ENCODE peak calls at places on chromosomes 1 and 21, in six cellular contexts. Y, D, C, L, B and H are unnamed samples.

GRCh38 chr1:64898107-64898861 is 68.1 kb downstream of the JAK1 start:
- DNase-seq in B (peak), Y (peak), L (peak), D (peak), C (peak), H (peak)

GRCh38 chr1:227794813-227795183 is 20.7 kb upstream of the PRSS38 start:
- DNase-seq in Y (no peak), D (no peak), L (no peak), B (no peak), C (no peak), H (peak)

GRCh38 chr1:244835276-244836134 is at the start of gene COX20:
- DNase-seq in Y (peak), L (peak), D (peak), B (peak), C (peak), H (peak)

GRCh38 chr1:224192082-224192786 is 9.2 kb downstream of the DEGS1 start:
- DNase-seq in D (no peak), B (no peak), C (no peak), Y (no peak), L (no peak), H (no peak)

GRCh38 chr1:9281907-9282306 is 10.8 kb upstream of the SPSB1 start:
- DNase-seq in Y (peak), C (no peak), B (no peak), L (no peak), D (no peak), H (peak)

GRCh38 chr1:59971464-59971911 is 44.9 kb upstream of the CYP2J2 start:
- DNase-seq in C (peak), B (no peak), Y (peak), D (peak), L (peak), H (peak)

GRCh38 chr1:95073446-95073845 is 695 bp upstream of the ALG14 start:
- DNase-seq in L (no peak), Y (no peak), D (no peak), C (no peak), B (no peak), H (no peak)

GRCh38 chr21:38843806-38844479 is 38.2 kb downstream of the ETS2 start:
- DNase-seq in B (peak), D (peak), L (no peak), Y (peak), C (no peak), H (no peak)

GRCh38 chr1:54027848-54028247 is 9.9 kb upstream of the LDLRAD1 start:
- DNase-seq in L (no peak), Y (no peak), D (no peak), C (no peak), B (peak), H (no peak)

GRCh38 chr21:15293251-15293650 is 228.5 kb upstream of the NRIP1 start:
- DNase-seq in L (no peak), Y (peak), B (peak), D (peak), C (peak), H (no peak)

GRCh38 chr1:2341706-2342383 is 49.5 kb downstream of the MORN1 start:
- DNase-seq in L (no peak), C (no peak), B (no peak), Y (no peak), D (no peak), H (peak)

GRCh38 chr1:168585191-168585590 is 8.8 kb downstream of the XCL1 start:
- DNase-seq in L (no peak), D (no peak), Y (peak), B (peak), C (no peak), H (no peak)

GRCh38 chr1:150267896-150268295 is 920 bp downstream of the APH1A start:
- DNase-seq in B (no peak), C (no peak), D (no peak), Y (no peak), L (no peak), H (no peak)

GRCh38 chr1:150268342-150268705 is 492 bp downstream of the APH1A start:
- DNase-seq in C (peak), B (no peak), Y (peak), L (peak), D (peak), H (peak)

GRCh38 chr1:150268706-150269403 is at the start of gene APH1A:
- DNase-seq in D (peak), C (peak), L (peak), Y (peak), B (peak), H (peak)

GRCh38 chr1:150273310-150273709 is 720 bp downstream of the C1orf54 start:
- DNase-seq in C (no peak), L (no peak), D (peak), B (peak), Y (peak), H (no peak)

GRCh38 chr1:150272379-150272840 is at the start of gene C1orf54:
- DNase-seq in B (peak), L (no peak), Y (peak), D (peak), C (peak), H (peak)
- H3K4me3 ChIP-seq in B (peak), L (no peak), Y (peak), D (no peak), C (no peak), H (peak)

DNA sequence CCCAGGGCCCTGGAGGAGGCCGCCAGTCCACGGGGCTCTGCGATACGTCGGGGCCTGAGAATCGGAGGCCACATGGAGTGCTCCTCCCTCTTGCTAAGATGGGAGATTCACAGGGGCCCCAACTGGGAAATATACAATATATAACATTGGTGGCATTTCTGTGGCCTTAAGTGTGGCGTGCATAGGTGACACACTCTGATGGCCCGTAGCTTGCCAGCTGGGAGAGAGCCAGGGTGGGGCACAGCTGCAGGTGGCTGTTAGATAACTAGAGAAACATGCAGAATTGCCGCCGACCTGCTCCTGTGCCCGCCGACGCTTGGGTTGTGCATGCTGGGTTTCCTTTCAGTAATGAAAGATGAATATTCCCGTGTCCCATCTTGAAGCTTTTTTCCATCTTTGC is 30.1 kb downstream of the UMODL1 start:
- DNase-seq in B (no peak), L (peak), C (no peak), D (no peak), Y (no peak), H (peak)
- H3K9ac ChIP-seq in B (no peak), L (no peak), C (no peak), D (no peak), Y (no peak), H (no peak)

GRCh38 chr1:38009088-38009840 is 3.3 kb upstream of the UTP11 start:
- DNase-seq in L (no peak), D (peak), B (peak), C (peak), Y (peak), H (no peak)
- H3K4me3 ChIP-seq in L (no peak), D (no peak), B (no peak), C (no peak), Y (no peak), H (no peak)

DNA sequence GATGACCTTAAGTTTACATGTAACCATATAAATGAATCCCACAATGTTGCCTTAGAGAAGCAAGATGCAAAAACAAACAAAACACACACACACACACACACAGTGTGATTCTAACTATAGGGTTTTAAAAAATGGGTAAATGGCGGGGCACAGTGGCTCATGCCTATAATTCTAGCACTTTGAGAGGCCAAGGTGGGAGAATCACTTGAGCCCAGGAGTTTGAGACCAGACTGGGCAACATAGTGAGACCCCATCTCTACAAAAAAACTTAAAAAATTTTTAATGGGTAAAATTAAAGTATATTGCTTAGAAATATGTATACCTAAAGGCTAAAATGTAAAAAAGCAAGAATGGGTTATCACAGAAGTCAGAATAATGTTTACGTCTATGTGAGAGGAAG is 15.8 kb downstream of the KMO start:
- DNase-seq in C (no peak), B (no peak), D (no peak), L (no peak), Y (no peak), H (no peak)
- H3K9ac ChIP-seq in C (no peak), B (no peak), D (no peak), L (no peak), Y (no peak), H (no peak)

GRCh38 chr1:89888480-89889335 is 67.9 kb downstream of the LRRC8D start:
- DNase-seq in C (peak), L (no peak), Y (no peak), D (no peak), B (peak), H (no peak)
- H3K4me3 ChIP-seq in C (no peak), L (no peak), Y (no peak), D (no peak), B (no peak), H (no peak)

DNA sequence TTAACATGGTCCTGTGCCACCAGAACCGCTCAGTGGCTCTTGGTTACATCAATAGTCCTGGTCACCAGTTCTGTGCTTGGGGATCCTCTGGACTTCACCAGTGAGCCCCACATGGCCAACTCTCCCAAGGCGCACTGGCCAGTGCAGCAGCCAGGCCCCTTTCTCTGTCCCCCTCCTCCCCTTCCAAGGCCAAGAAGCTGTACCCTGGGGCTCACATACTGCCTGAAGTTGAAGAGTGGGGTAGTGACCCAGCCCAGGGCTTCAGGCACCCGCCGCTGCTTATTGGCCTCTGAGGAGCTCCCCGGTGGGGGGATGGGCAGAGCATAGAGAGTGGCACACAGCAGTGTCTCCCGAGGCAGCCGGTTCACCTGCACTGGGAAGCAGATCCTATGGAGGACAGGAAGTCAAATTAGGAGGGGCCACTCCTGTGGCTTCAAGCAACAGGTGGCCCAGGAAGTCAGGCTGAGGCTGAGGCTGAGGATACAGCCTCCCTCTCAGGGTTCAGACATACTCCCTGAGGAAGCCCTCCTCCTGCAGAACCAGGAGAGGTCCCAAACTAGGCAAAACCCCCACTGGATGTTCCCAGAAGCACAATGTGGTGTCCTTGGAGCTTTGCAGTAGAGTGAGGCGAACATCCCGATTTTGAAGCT is 38.1 kb upstream of the PPP1R15B start:
- DNase-seq in L (peak), D (no peak), B (no peak), C (no peak), Y (no peak), H (no peak)
- H3K9ac ChIP-seq in L (peak), D (no peak), B (no peak), C (no peak), Y (no peak), H (no peak)

GRCh38 chr1:36083219-36083618 is 675 bp upstream of the TEKT2 start:
- DNase-seq in L (no peak), Y (no peak), D (no peak), B (no peak), C (no peak), H (no peak)

GRCh38 chr1:36085126-36085525 is 1.2 kb downstream of the TEKT2 start:
- DNase-seq in C (no peak), L (no peak), Y (no peak), B (no peak), D (no peak), H (no peak)

GRCh38 chr1:36084502-36085115 is 715 bp downstream of the TEKT2 start:
- DNase-seq in D (no peak), C (no peak), B (no peak), L (no peak), Y (no peak), H (no peak)

GRCh38 chr1:36081926-36082485 is 1.9 kb upstream of the TEKT2 start:
- DNase-seq in Y (no peak), D (no peak), C (no peak), L (no peak), B (no peak), H (no peak)

GRCh38 chr1:36083635-36084501 is at the start of gene TEKT2:
- DNase-seq in D (peak), B (no peak), Y (peak), L (no peak), C (no peak), H (peak)
- H3K4me3 ChIP-seq in D (peak), B (peak), Y (peak), L (peak), C (no peak), H (peak)

GRCh38 chr1:160565568-160565967 is 13.7 kb downstream of the CD84 start:
- DNase-seq in D (no peak), L (no peak), C (no peak), Y (no peak), B (no peak), H (no peak)
- H3K9ac ChIP-seq in D (no peak), L (no peak), C (no peak), Y (no peak), B (no peak), H (no peak)

DNA sequence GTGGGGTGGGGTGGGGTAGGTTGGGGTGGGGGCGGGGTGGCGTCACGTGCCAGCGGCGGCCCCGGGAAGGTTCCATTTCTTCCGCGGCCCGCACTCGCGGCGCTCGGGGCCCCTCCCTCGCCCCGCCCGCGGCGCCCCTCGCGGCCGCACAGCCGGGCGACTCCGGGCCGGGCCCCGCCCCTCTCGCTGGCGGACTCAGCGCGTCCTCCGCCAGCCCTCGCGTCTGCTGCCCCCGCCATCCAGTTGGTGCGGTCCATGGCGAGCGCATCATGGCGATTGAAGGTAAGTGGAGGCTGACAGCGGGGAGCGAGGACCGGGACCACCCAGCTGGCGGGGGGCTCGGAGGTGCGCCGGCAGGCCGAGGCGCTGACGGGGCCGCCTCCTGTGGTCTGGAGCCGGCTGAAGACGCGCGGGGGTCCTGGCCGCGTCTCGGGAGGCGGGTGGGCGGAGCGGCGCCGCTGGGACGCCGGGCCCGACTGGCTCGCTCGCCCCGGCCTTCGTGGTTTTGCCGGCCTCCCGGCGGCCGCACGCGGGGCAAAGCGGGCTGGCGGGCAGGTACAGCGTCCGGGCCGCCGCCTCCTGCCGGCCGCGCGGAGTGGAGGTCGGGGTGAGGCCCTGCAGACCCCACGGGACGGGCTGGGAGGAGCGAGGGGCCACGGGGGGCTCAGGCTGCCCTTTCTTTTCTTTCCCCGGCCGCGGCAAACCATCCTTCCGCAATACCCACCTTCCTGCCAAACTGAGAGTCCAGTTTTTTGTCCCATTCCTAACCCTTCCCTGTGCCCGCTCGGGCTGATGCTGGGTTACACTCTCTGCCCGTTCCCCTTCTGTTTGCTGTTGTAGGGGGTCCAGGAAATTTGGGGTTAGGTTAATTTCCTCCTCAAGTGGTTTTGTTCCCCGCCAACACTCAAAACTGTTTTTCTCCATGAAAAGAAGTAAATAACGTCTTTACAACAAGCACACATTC is at the start of gene SYT14:
- DNase-seq in D (peak), B (peak), Y (peak), L (no peak), C (no peak), H (peak)
- H3K4me3 ChIP-seq in D (no peak), B (peak), Y (peak), L (no peak), C (no peak), H (peak)